ENCODE peak calls at places on chromosome 17, in nine cellular contexts. C is Jurkat, Clone E6-1; T is C1 segment of cervical spinal cord; S is BE2C; L is NCI-H1417; B is left lobe of liver; D is ascending aorta; G is NCI-H2081; U is HTR-8/SVneo. N is an unnamed sample.

GRCh38 chr17:64328036-64328874 is 62.4 kb downstream of the PECAM1 start:
- DNase-seq in C (no peak), T (no peak), S (no peak), L (no peak), B (no peak), D (no peak), G (no peak), U (no peak), N (no peak)

GRCh38 chr17:17156107-17156506 is 50.0 kb downstream of the PLD6 start:
- DNase-seq in C (no peak), T (no peak), S (no peak), L (no peak), B (no peak), D (no peak), G (no peak), U (no peak), N (peak)

GRCh38 chr17:36921131-36921851 is 16.0 kb upstream of the LHX1 start:
- DNase-seq in C (no peak), T (no peak), S (no peak), L (no peak), B (no peak), D (no peak), G (no peak), U (peak), N (no peak)

GRCh38 chr17:61247438-61247837 is 152.2 kb upstream of the TBX2 start:
- DNase-seq in C (no peak), T (no peak), S (peak), L (peak), B (no peak), D (no peak), G (peak), U (no peak), N (peak)

GRCh38 chr17:38572665-38573365 is 32.9 kb downstream of the SRCIN1 start:
- DNase-seq in C (no peak), T (peak), S (peak), L (peak), B (no peak), D (no peak), G (peak), U (peak), N (no peak)

GRCh38 chr17:82962163-82962720 is 117.2 kb upstream of the METRNL start:
- DNase-seq in C (no peak), T (no peak), S (no peak), L (no peak), B (peak), D (no peak), G (no peak), U (no peak), N (no peak)

GRCh38 chr17:73203788-73204479 is 11.1 kb downstream of the COG1 start:
- DNase-seq in C (peak), T (no peak), S (no peak), L (no peak), B (no peak), D (no peak), G (no peak), U (no peak), N (no peak)

GRCh38 chr17:77002103-77003045 is 134.2 kb downstream of the MGAT5B start:
- DNase-seq in C (no peak), T (no peak), S (peak), L (no peak), B (no peak), D (no peak), G (peak), U (peak), N (peak)

GRCh38 chr17:10663231-10663630 is 6.1 kb upstream of the MYH3 start:
- DNase-seq in C (no peak), T (no peak), S (no peak), L (no peak), B (no peak), D (no peak), G (no peak), U (no peak), N (no peak)

GRCh38 chr17:57943140-57943539 is 12.1 kb downstream of the CUEDC1 start:
- DNase-seq in C (no peak), T (no peak), S (no peak), L (no peak), B (no peak), D (no peak), G (no peak), U (no peak), N (peak)

GRCh38 chr17:1896243-1897163 is 66.7 kb downstream of the RPA1 start:
- DNase-seq in C (no peak), T (no peak), S (no peak), L (no peak), B (no peak), D (no peak), G (no peak), U (no peak), N (no peak)

GRCh38 chr17:27544350-27545131 is 86.4 kb upstream of the LGALS9 start:
- DNase-seq in C (peak), T (no peak), S (no peak), L (peak), B (no peak), D (no peak), G (no peak), U (peak), N (no peak)

GRCh38 chr17:75010683-75011406 is 1.6 kb upstream of the MRPL58 start:
- DNase-seq in C (no peak), T (no peak), S (peak), L (no peak), B (no peak), D (no peak), G (peak), U (no peak), N (peak)

GRCh38 chr17:49962599-49963276 is 6.3 kb upstream of the DLX4 start:
- DNase-seq in C (no peak), T (no peak), S (no peak), L (no peak), B (no peak), D (no peak), G (no peak), U (no peak), N (no peak)

GRCh38 chr17:65638221-65638940 is 76.9 kb upstream of the AXIN2 start:
- DNase-seq in C (no peak), T (no peak), S (no peak), L (peak), B (no peak), D (no peak), G (peak), U (no peak), N (no peak)

GRCh38 chr17:28193241-28193640 is 125.8 kb upstream of the TMEM97 start:
- DNase-seq in C (no peak), T (peak), S (no peak), L (no peak), B (no peak), D (peak), G (no peak), U (no peak), N (no peak)

GRCh38 chr17:29582767-29583166 is 6.7 kb downstream of the GIT1 start:
- DNase-seq in C (no peak), T (peak), S (no peak), L (no peak), B (no peak), D (no peak), G (no peak), U (no peak), N (no peak)

GRCh38 chr17:12053552-12053951 is 32.9 kb downstream of the MAP2K4 start:
- DNase-seq in C (no peak), T (no peak), S (no peak), L (no peak), B (no peak), D (no peak), G (no peak), U (no peak), N (no peak)

GRCh38 chr17:63993368-63993990 is 4.7 kb upstream of the PRR29 start:
- DNase-seq in C (no peak), T (no peak), S (no peak), L (no peak), B (no peak), D (no peak), G (no peak), U (no peak), N (no peak)

GRCh38 chr17:66296289-66296725 is 6.1 kb upstream of the PRKCA start:
- DNase-seq in C (no peak), T (no peak), S (no peak), L (no peak), B (no peak), D (no peak), G (no peak), U (no peak), N (no peak)

GRCh38 chr17:70881093-70881492 is 711.8 kb downstream of the KCNJ2 start:
- DNase-seq in C (no peak), T (no peak), S (no peak), L (no peak), B (no peak), D (no peak), G (no peak), U (no peak), N (no peak)

GRCh38 chr17:33019161-33019560 is 27.5 kb downstream of the SPACA3 start:
- DNase-seq in C (no peak), T (no peak), S (no peak), L (no peak), B (no peak), D (no peak), G (no peak), U (no peak), N (no peak)

GRCh38 chr17:57697891-57698708 is 47.0 kb downstream of the CCDC182 start:
- DNase-seq in C (no peak), T (no peak), S (no peak), L (peak), B (no peak), D (no peak), G (no peak), U (no peak), N (no peak)

GRCh38 chr17:21146362-21147021 is 19.7 kb downstream of the DHRS7B start:
- DNase-seq in C (no peak), T (no peak), S (no peak), L (no peak), B (no peak), D (no peak), G (no peak), U (no peak), N (no peak)

GRCh38 chr17:48616719-48617514 is 1.8 kb upstream of the HOXB8 start:
- DNase-seq in C (no peak), T (no peak), S (no peak), L (no peak), B (no peak), D (no peak), G (no peak), U (no peak), N (no peak)

GRCh38 chr17:30393491-30393890 is 14.8 kb downstream of the CPD start:
- DNase-seq in C (no peak), T (no peak), S (no peak), L (no peak), B (no peak), D (no peak), G (no peak), U (no peak), N (no peak)

GRCh38 chr17:53135969-53136368 is 686.8 kb upstream of the KIF2B start:
- DNase-seq in C (no peak), T (no peak), S (peak), L (no peak), B (no peak), D (no peak), G (no peak), U (no peak), N (no peak)

GRCh38 chr17:17781591-17782424 is 55.0 kb downstream of the SREBF1 start:
- DNase-seq in C (no peak), T (peak), S (peak), L (peak), B (peak), D (no peak), G (peak), U (peak), N (peak)

GRCh38 chr17:79192503-79193500 is 118.2 kb downstream of the ENGASE start:
- DNase-seq in C (peak), T (no peak), S (no peak), L (no peak), B (no peak), D (no peak), G (no peak), U (peak), N (peak)

GRCh38 chr17:58763263-58763662 is 7.6 kb downstream of the PPM1E start:
- DNase-seq in C (no peak), T (no peak), S (no peak), L (no peak), B (no peak), D (no peak), G (no peak), U (no peak), N (no peak)

N was measured in MG63.